ENCODE peak calls at places on chromosome 6, in eight cellular contexts. I is HCT116, P is GM23338, T is Panc1, K is upper lobe of left lung, Z is GM12878, D is K562, A is HepG2. V is an unnamed sample.

GRCh38 chr6:62714112-62714511 is 428.1 kb upstream of the KHDRBS2 start:
- ATAC-seq in D (no peak), Z (no peak), I (no peak), A (no peak), P (peak; percentile 50), T (no peak), K (no peak), V (no peak)

GRCh38 chr6:40936810-40937209 is 102.2 kb downstream of the UNC5CL start:
- ATAC-seq in A (peak; percentile 35), D (no peak), T (peak; percentile 45), K (no peak), P (no peak), I (no peak), Z (no peak), V (no peak)

GRCh38 chr6:53658992-53659391 is 6.6 kb downstream of the KLHL31 start:
- ATAC-seq in K (no peak), A (peak; percentile 32), T (no peak), Z (no peak), I (peak; percentile 50), P (no peak), D (no peak), V (no peak)

GRCh38 chr6:134663356-134663755 is 286.5 kb downstream of the ALDH8A1 start:
- ATAC-seq in P (no peak), A (no peak), I (no peak), Z (no peak), K (no peak), D (no peak), T (no peak), V (no peak)

GRCh38 chr6:141364232-141364631 is 768.5 kb upstream of the GJE1 start:
- ATAC-seq in I (no peak), A (no peak), T (no peak), K (no peak), P (no peak), Z (no peak), D (no peak), V (no peak)

GRCh38 chr6:69290116-69290515 is 506.7 kb downstream of the LMBRD1 start:
- ATAC-seq in P (no peak), Z (no peak), T (no peak), A (no peak), D (no peak), I (no peak), K (no peak), V (no peak)

GRCh38 chr6:107819217-107819616 is 4.9 kb downstream of the SCML4 start:
- ATAC-seq in P (no peak), D (no peak), Z (no peak), I (no peak), A (no peak), T (no peak), K (no peak), V (no peak)

GRCh38 chr6:1636971-1637871 is 27.5 kb downstream of the FOXC1 start:
- ATAC-seq in K (no peak), A (peak; percentile 40), I (peak; percentile 60), T (peak; percentile 25), P (no peak), Z (peak; percentile 83), D (peak; percentile 44), V (no peak)

GRCh38 chr6:51777631-51778030 is 309.8 kb downstream of the PKHD1 start:
- ATAC-seq in D (no peak), K (no peak), Z (no peak), I (no peak), T (no peak), P (no peak), A (no peak), V (no peak)

GRCh38 chr6:87074051-87074711 is 20.7 kb downstream of the CGA start:
- ATAC-seq in D (no peak), P (no peak), K (no peak), T (no peak), A (peak; percentile 67), I (no peak), Z (peak; percentile 57), V (no peak)

GRCh38 chr6:5143625-5144311 is 58.6 kb downstream of the PPP1R3G start:
- ATAC-seq in P (peak; percentile 71), D (peak; percentile 95), I (peak; percentile 83), T (peak; percentile 90), Z (peak; percentile 93), K (peak; percentile 81), A (peak; percentile 80), V (peak; percentile 70)

GRCh38 chr6:132425176-132425575 is 23.9 kb upstream of the MOXD1 start:
- ATAC-seq in T (no peak), Z (no peak), I (no peak), P (no peak), A (no peak), D (no peak), K (no peak), V (no peak)

GRCh38 chr6:160203522-160203921 is 55.1 kb downstream of the SLC22A2 start:
- ATAC-seq in T (no peak), D (no peak), I (no peak), Z (no peak), A (no peak), K (no peak), P (no peak), V (no peak)

GRCh38 chr6:143232849-143233248 is 172.2 kb downstream of the AIG1 start:
- ATAC-seq in D (peak; percentile 93), A (peak; percentile 98), I (peak; percentile 81), Z (peak; percentile 89), K (peak; percentile 44), P (peak; percentile 86), T (no peak), V (no peak)

GRCh38 chr6:101811108-101811507 is 417.6 kb downstream of the GRIK2 start:
- ATAC-seq in Z (no peak), D (no peak), K (no peak), P (no peak), T (no peak), I (no peak), A (no peak), V (no peak)

GRCh38 chr6:11386323-11386722 is 151.2 kb upstream of the TMEM170B start:
- ATAC-seq in P (no peak), D (no peak), I (no peak), K (no peak), Z (peak; percentile 74), T (no peak), A (no peak), V (no peak)

GRCh38 chr6:21905531-21905930 is 312.0 kb downstream of the SOX4 start:
- ATAC-seq in T (no peak), K (no peak), A (no peak), P (no peak), Z (no peak), I (no peak), D (no peak), V (no peak)

GRCh38 chr6:118959903-118960302 is 24.9 kb upstream of the MCM9 start:
- ATAC-seq in A (no peak), T (no peak), D (no peak), Z (no peak), K (no peak), P (peak; percentile 25), I (no peak), V (no peak)

GRCh38 chr6:116662186-116662585 is 6.4 kb downstream of the ZUP1 start:
- ATAC-seq in P (no peak), I (no peak), A (no peak), T (no peak), Z (peak; percentile 25), D (no peak), K (no peak), V (no peak)

GRCh38 chr6:18785810-18786490 is 398.8 kb downstream of the RNF144B start:
- ATAC-seq in D (no peak), T (no peak), P (no peak), A (no peak), I (no peak), K (no peak), Z (no peak), V (no peak)
- TF ChIP-seq POLR2AphosphoS5 in D (no peak), T (no peak), P (no peak), A (no peak), I (no peak), K (no peak), Z (no peak), V (no peak)

DNA sequence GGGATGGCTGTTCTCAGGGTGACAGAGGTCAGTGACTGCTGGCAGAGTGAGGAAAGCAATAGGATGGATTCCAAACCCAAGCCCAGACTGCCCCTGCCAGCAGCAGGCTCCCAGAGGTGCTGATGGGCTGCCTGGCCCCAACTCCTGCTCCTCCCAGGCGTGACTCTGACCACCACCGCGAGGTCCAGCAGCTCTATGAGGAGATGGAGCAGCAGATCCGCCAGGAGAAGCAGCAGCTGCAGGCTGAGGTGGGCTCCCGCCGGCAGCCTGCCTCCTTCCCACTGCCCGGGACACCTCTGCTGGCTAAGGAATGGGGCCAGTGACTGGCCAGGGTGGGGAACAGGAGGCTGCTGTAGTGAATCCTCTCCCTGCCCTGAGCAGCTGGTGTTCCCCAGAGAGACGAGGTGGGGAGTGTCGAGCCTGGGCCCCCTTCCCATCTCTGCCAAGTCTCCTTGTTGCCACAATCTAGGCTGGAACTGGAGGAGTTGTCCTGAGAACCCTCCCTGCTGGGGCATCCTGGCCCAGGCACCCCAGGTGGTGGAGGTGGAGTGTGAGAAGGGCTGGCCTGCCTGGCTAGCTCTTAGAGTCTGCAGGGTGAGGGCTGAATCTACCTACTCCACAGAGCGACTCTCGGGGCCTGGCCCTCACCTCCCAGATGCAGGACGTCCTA is 20.4 kb downstream of the RAB44 start:
- ATAC-seq in I (no peak), Z (no peak), P (no peak), K (no peak), D (no peak), A (peak; percentile 7), T (no peak), V (no peak)
- H3K4me1 ChIP-seq in I (no peaks in the 10 kb centered on the region), Z (peaks cover 14% of the 10 kb centered on the region), P (no peaks in the 10 kb centered on the region), K (no peaks in the 10 kb centered on the region), D (no peaks in the 10 kb centered on the region), A (no peaks in the 10 kb centered on the region), T (no peaks in the 10 kb centered on the region), V (no peaks in the 10 kb centered on the region)

GRCh38 chr6:38155144-38155543 is 335.6 kb downstream of the ZFAND3 start:
- ATAC-seq in A (peak; percentile 92), I (no peak), D (no peak), T (no peak), Z (no peak), P (no peak), K (peak; percentile 76), V (peak; percentile 58)
- TF ChIP-seq POLR2AphosphoS5 in A (no peak), I (no peak), D (no peak), T (no peak), Z (no peak), P (no peak), K (peak; percentile 41), V (no peak)

GRCh38 chr6:47483853-47484546 is 6.4 kb downstream of the CD2AP start:
- ATAC-seq in K (no peak), A (peak; percentile 41), Z (peak; percentile 42), P (no peak), T (peak; percentile 57), I (peak; percentile 28), D (no peak), V (no peak)
- H3K4me1 ChIP-seq in K (peaks cover 13% of the 10 kb centered on the region), A (peaks cover 53% of the 10 kb centered on the region), Z (peaks cover 10% of the 10 kb centered on the region), P (peaks cover 46% of the 10 kb centered on the region), T (peaks cover 46% of the 10 kb centered on the region), I (peaks cover 39% of the 10 kb centered on the region), D (peaks cover 40% of the 10 kb centered on the region), V (peaks cover 38% of the 10 kb centered on the region)

GRCh38 chr6:125832396-125832795 is 41.6 kb downstream of the NCOA7 start:
- ATAC-seq in A (no peak), I (no peak), Z (peak; percentile 55), K (no peak), P (no peak), T (no peak), D (no peak), V (no peak)
- TF ChIP-seq POLR2AphosphoS5 in A (no peak), I (no peak), Z (no peak), K (no peak), P (no peak), T (no peak), D (no peak), V (no peak)